ENCODE peak calls at places on chromosome 3, in eight cellular contexts. S, K, U, E, R, Z, C and I are unnamed samples.

GRCh38 chr3:47283193-47283537 is 421 bp downstream of the KLHL18 start:
- DNase-seq in S (peak; percentile 19), K (peak; percentile 39), U (peak; percentile 35), E (no peak), R (no peak), Z (peak; percentile 11), C (no peak), I (no peak)

GRCh38 chr3:191499307-191500125 is 38.6 kb downstream of the PYDC2 start:
- DNase-seq in S (peak; percentile 78), K (no peak), U (no peak), E (peak; percentile 13), R (peak; percentile 48), Z (peak; percentile 44), C (peak; percentile 58), I (no peak)

GRCh38 chr3:56981445-56982230 is 78.8 kb upstream of the SPATA12 start:
- DNase-seq in S (no peak), K (no peak), U (no peak), E (no peak), R (no peak), Z (no peak), C (no peak), I (no peak)

GRCh38 chr3:41418961-41419691 is 219.8 kb downstream of the CTNNB1 start:
- DNase-seq in S (peak; percentile 73), K (no peak), U (peak; percentile 23), E (peak; percentile 38), R (no peak), Z (peak; percentile 62), C (peak; percentile 47), I (no peak)

GRCh38 chr3:58973796-58974195 is 76.0 kb downstream of the CFAP20DC start:
- DNase-seq in S (peak; percentile 61), K (no peak), U (no peak), E (no peak), R (no peak), Z (no peak), C (peak; percentile 34), I (no peak)

GRCh38 chr3:175392653-175393052 is 533.5 kb downstream of the NAALADL2 start:
- DNase-seq in S (peak; percentile 31), K (no peak), U (no peak), E (no peak), R (no peak), Z (no peak), C (peak; percentile 58), I (no peak)

GRCh38 chr3:17632401-17633100 is 109.9 kb downstream of the TBC1D5 start:
- DNase-seq in S (peak; percentile 68), K (no peak), U (peak; percentile 12), E (no peak), R (no peak), Z (peak; percentile 57), C (peak; percentile 71), I (no peak)

GRCh38 chr3:30964612-30965011 is 70.2 kb upstream of the GADL1 start:
- DNase-seq in S (no peak), K (no peak), U (peak; percentile 29), E (no peak), R (no peak), Z (no peak), C (no peak), I (no peak)

GRCh38 chr3:107206141-107206540 is 171.1 kb upstream of the CCDC54 start:
- DNase-seq in S (peak; percentile 72), K (peak; percentile 32), U (no peak), E (peak; percentile 85), R (no peak), Z (peak; percentile 56), C (peak; percentile 85), I (no peak)

GRCh38 chr3:194637066-194637465 is 3.8 kb upstream of the TMEM44 start:
- DNase-seq in S (no peak), K (no peak), U (no peak), E (no peak), R (no peak), Z (no peak), C (no peak), I (no peak)

GRCh38 chr3:155676252-155676981 is 68.5 kb downstream of the PLCH1 start:
- DNase-seq in S (peak; percentile 80), K (no peak), U (no peak), E (peak; percentile 36), R (peak; percentile 4), Z (peak; percentile 58), C (peak; percentile 35), I (no peak)